ENCODE peak calls at places on chromosome 2, in eight cellular contexts. One of them, this sample, is unnamed.

GRCh38 chr2:181300600-181301291 is 156.4 kb upstream of the ITGA4 start:
- DNase-seq in dorsolateral prefrontal cortex: no peak
- DNase-seq in tibial nerve: no peak
- DNase-seq in foreskin fibroblast: no peak
- DNase-seq in left lung: no peak
- DNase-seq in stomach: no peak
- DNase-seq in PC-9: no peak
- DNase-seq in fibroblast of pulmonary artery: no peak
- DNase-seq in this sample: no peak

GRCh38 chr2:25306767-25307368 is 34.9 kb downstream of the DNMT3A start:
- DNase-seq in tibial nerve: no peak
- DNase-seq in stomach: no peak
- DNase-seq in fibroblast of pulmonary artery: no peak
- DNase-seq in PC-9: no peak
- DNase-seq in dorsolateral prefrontal cortex: no peak
- DNase-seq in left lung: no peak
- DNase-seq in foreskin fibroblast: no peak
- DNase-seq in this sample: no peak

GRCh38 chr2:27795868-27796277 is 24.4 kb downstream of the MRPL33 start:
- DNase-seq in dorsolateral prefrontal cortex: no peak
- DNase-seq in fibroblast of pulmonary artery: no peak
- DNase-seq in left lung: no peak
- DNase-seq in stomach: no peak
- DNase-seq in foreskin fibroblast: no peak
- DNase-seq in tibial nerve: no peak
- DNase-seq in PC-9: no peak
- DNase-seq in this sample: no peak

GRCh38 chr2:5898667-5899066 is 206.5 kb downstream of the SOX11 start:
- DNase-seq in left lung: no peak
- DNase-seq in stomach: no peak
- DNase-seq in fibroblast of pulmonary artery: no peak
- DNase-seq in tibial nerve: no peak
- DNase-seq in dorsolateral prefrontal cortex: no peak
- DNase-seq in PC-9: no peak
- DNase-seq in foreskin fibroblast: no peak
- DNase-seq in this sample: no peak

GRCh38 chr2:201130524-201131186 is 14.7 kb downstream of the CFLAR start:
- DNase-seq in foreskin fibroblast: peak
- DNase-seq in fibroblast of pulmonary artery: peak
- DNase-seq in stomach: no peak
- DNase-seq in PC-9: peak
- DNase-seq in dorsolateral prefrontal cortex: no peak
- DNase-seq in left lung: no peak
- DNase-seq in tibial nerve: no peak
- DNase-seq in this sample: peak

GRCh38 chr2:74894261-74895030 is 60.5 kb downstream of the HK2 start:
- DNase-seq in fibroblast of pulmonary artery: peak
- DNase-seq in PC-9: no peak
- DNase-seq in left lung: no peak
- DNase-seq in stomach: no peak
- DNase-seq in tibial nerve: no peak
- DNase-seq in dorsolateral prefrontal cortex: no peak
- DNase-seq in foreskin fibroblast: peak
- DNase-seq in this sample: peak

GRCh38 chr2:147607379-147607778 is 237.4 kb upstream of the ACVR2A start:
- DNase-seq in foreskin fibroblast: no peak
- DNase-seq in fibroblast of pulmonary artery: no peak
- DNase-seq in left lung: no peak
- DNase-seq in tibial nerve: no peak
- DNase-seq in dorsolateral prefrontal cortex: no peak
- DNase-seq in stomach: no peak
- DNase-seq in PC-9: no peak
- DNase-seq in this sample: no peak

GRCh38 chr2:9336209-9336533 is 87.2 kb downstream of the ITGB1BP1 start:
- DNase-seq in fibroblast of pulmonary artery: peak
- DNase-seq in PC-9: no peak
- DNase-seq in left lung: no peak
- DNase-seq in foreskin fibroblast: peak
- DNase-seq in tibial nerve: no peak
- DNase-seq in dorsolateral prefrontal cortex: no peak
- DNase-seq in stomach: no peak
- DNase-seq in this sample: peak

GRCh38 chr2:1726558-1726957 is 17.8 kb downstream of the PXDN start:
- DNase-seq in fibroblast of pulmonary artery: no peak
- DNase-seq in tibial nerve: no peak
- DNase-seq in PC-9: peak
- DNase-seq in left lung: no peak
- DNase-seq in foreskin fibroblast: no peak
- DNase-seq in stomach: no peak
- DNase-seq in dorsolateral prefrontal cortex: no peak
- DNase-seq in this sample: no peak

GRCh38 chr2:190849774-190850173 is 30.8 kb upstream of the GLS start:
- DNase-seq in dorsolateral prefrontal cortex: peak
- DNase-seq in fibroblast of pulmonary artery: peak
- DNase-seq in foreskin fibroblast: peak
- DNase-seq in PC-9: peak
- DNase-seq in left lung: no peak
- DNase-seq in stomach: no peak
- DNase-seq in tibial nerve: no peak
- DNase-seq in this sample: peak

GRCh38 chr2:162297925-162298552 is 20.4 kb downstream of the IFIH1 start:
- DNase-seq in left lung: no peak
- DNase-seq in tibial nerve: peak
- DNase-seq in PC-9: peak
- DNase-seq in fibroblast of pulmonary artery: peak
- DNase-seq in dorsolateral prefrontal cortex: peak
- DNase-seq in stomach: peak
- DNase-seq in foreskin fibroblast: peak
- DNase-seq in this sample: peak

GRCh38 chr2:26453421-26454329 is 24.2 kb downstream of the OTOF start:
- DNase-seq in foreskin fibroblast: no peak
- DNase-seq in fibroblast of pulmonary artery: no peak
- DNase-seq in dorsolateral prefrontal cortex: no peak
- DNase-seq in PC-9: no peak
- DNase-seq in stomach: no peak
- DNase-seq in tibial nerve: no peak
- DNase-seq in left lung: no peak
- DNase-seq in this sample: no peak

GRCh38 chr2:69978157-69978904 is 16.9 kb upstream of the ASPRV1 start:
- DNase-seq in foreskin fibroblast: no peak
- DNase-seq in stomach: no peak
- DNase-seq in dorsolateral prefrontal cortex: no peak
- DNase-seq in PC-9: no peak
- DNase-seq in left lung: peak
- DNase-seq in tibial nerve: no peak
- DNase-seq in fibroblast of pulmonary artery: no peak
- DNase-seq in this sample: peak

GRCh38 chr2:74944987-74945782 is 13.3 kb upstream of the POLE4 start:
- DNase-seq in tibial nerve: no peak
- DNase-seq in left lung: no peak
- DNase-seq in dorsolateral prefrontal cortex: no peak
- DNase-seq in PC-9: no peak
- DNase-seq in foreskin fibroblast: peak
- DNase-seq in stomach: no peak
- DNase-seq in fibroblast of pulmonary artery: peak
- DNase-seq in this sample: peak

GRCh38 chr2:23497063-23497462 is 112.1 kb downstream of the KLHL29 start:
- DNase-seq in PC-9: no peak
- DNase-seq in tibial nerve: no peak
- DNase-seq in stomach: no peak
- DNase-seq in fibroblast of pulmonary artery: peak
- DNase-seq in dorsolateral prefrontal cortex: no peak
- DNase-seq in left lung: no peak
- DNase-seq in foreskin fibroblast: no peak
- DNase-seq in this sample: peak

GRCh38 chr2:172107690-172108586 is 5.2 kb upstream of the DLX2 start:
- DNase-seq in PC-9: no peak
- DNase-seq in tibial nerve: no peak
- DNase-seq in foreskin fibroblast: no peak
- DNase-seq in left lung: no peak
- DNase-seq in fibroblast of pulmonary artery: no peak
- DNase-seq in stomach: no peak
- DNase-seq in dorsolateral prefrontal cortex: no peak
- DNase-seq in this sample: no peak

GRCh38 chr2:172109256-172109655 is 6.6 kb upstream of the DLX2 start:
- DNase-seq in PC-9: no peak
- DNase-seq in left lung: no peak
- DNase-seq in dorsolateral prefrontal cortex: no peak
- DNase-seq in tibial nerve: no peak
- DNase-seq in stomach: no peak
- DNase-seq in fibroblast of pulmonary artery: no peak
- DNase-seq in foreskin fibroblast: no peak
- DNase-seq in this sample: no peak

GRCh38 chr2:172106128-172106961 is 3.6 kb upstream of the DLX2 start:
- DNase-seq in fibroblast of pulmonary artery: no peak
- DNase-seq in tibial nerve: no peak
- DNase-seq in PC-9: no peak
- DNase-seq in stomach: no peak
- DNase-seq in dorsolateral prefrontal cortex: no peak
- DNase-seq in left lung: no peak
- DNase-seq in foreskin fibroblast: no peak
- DNase-seq in this sample: peak

GRCh38 chr2:172109670-172110421 is 7.1 kb upstream of the DLX2 start:
- DNase-seq in left lung: no peak
- DNase-seq in fibroblast of pulmonary artery: no peak
- DNase-seq in PC-9: no peak
- DNase-seq in dorsolateral prefrontal cortex: no peak
- DNase-seq in stomach: no peak
- DNase-seq in foreskin fibroblast: no peak
- DNase-seq in tibial nerve: no peak
- DNase-seq in this sample: no peak

DNA sequence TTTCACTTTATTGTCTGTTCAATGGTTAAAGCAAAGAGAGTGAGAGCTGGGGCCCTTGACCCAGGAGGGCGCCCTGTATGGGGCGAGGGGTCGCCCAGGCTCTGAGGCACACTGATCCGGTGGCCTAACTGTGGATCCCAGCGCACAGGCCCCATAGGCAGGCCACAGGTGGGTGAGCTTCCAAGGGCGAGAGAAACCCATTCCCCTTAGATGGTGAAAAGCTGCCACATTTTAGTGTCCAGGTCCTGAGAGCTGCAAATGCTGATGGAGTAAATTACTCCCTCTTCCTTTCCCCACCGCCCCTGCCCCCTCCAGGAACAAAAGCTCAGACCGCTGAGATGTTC is 5.9 kb upstream of the DLX2 start:
- DNase-seq in stomach: no peak
- DNase-seq in PC-9: no peak
- DNase-seq in fibroblast of pulmonary artery: no peak
- DNase-seq in left lung: no peak
- DNase-seq in dorsolateral prefrontal cortex: no peak
- DNase-seq in tibial nerve: no peak
- DNase-seq in foreskin fibroblast: no peak
- DNase-seq in this sample: no peak
- H3K4me3 ChIP-seq in stomach: no peak
- H3K4me3 ChIP-seq in PC-9: no peak
- H3K4me3 ChIP-seq in fibroblast of pulmonary artery: no peak
- H3K4me3 ChIP-seq in left lung: no peak
- H3K4me3 ChIP-seq in dorsolateral prefrontal cortex: no peak
- H3K4me3 ChIP-seq in tibial nerve: no peak
- H3K4me3 ChIP-seq in foreskin fibroblast: no peak
- H3K4me3 ChIP-seq in this sample: no peak

DNA sequence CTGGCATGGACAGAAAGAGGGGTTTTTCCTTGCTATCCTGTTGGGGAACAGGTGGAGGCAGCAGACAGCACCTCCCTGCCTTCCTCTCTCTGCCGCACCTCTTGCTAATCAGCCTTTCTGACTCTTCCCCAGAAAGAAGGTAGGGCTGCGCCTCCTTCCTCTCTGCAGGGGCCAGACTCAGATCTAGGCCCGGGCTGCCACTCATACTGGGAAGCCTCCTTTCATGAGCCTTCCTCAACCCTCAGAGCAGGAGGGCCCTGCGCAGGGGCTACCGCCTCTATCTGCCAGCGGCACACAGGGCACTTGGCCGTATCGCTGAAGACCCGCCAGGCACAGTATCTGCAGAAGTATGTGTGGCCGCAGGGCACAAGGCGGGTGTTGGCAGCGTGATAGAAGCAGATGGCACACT is 7.1 kb downstream of the NEURL3 start:
- DNase-seq in stomach: no peak
- DNase-seq in foreskin fibroblast: no peak
- DNase-seq in fibroblast of pulmonary artery: no peak
- DNase-seq in PC-9: no peak
- DNase-seq in dorsolateral prefrontal cortex: no peak
- DNase-seq in tibial nerve: no peak
- DNase-seq in left lung: no peak
- DNase-seq in this sample: no peak
- TF ChIP-seq CTCF in stomach: no peak
- TF ChIP-seq CTCF in foreskin fibroblast: no peak
- TF ChIP-seq CTCF in fibroblast of pulmonary artery: no peak
- TF ChIP-seq CTCF in PC-9: no peak
- TF ChIP-seq CTCF in dorsolateral prefrontal cortex: no peak
- TF ChIP-seq CTCF in tibial nerve: no peak
- TF ChIP-seq CTCF in left lung: no peak
- TF ChIP-seq CTCF in this sample: no peak

DNA sequence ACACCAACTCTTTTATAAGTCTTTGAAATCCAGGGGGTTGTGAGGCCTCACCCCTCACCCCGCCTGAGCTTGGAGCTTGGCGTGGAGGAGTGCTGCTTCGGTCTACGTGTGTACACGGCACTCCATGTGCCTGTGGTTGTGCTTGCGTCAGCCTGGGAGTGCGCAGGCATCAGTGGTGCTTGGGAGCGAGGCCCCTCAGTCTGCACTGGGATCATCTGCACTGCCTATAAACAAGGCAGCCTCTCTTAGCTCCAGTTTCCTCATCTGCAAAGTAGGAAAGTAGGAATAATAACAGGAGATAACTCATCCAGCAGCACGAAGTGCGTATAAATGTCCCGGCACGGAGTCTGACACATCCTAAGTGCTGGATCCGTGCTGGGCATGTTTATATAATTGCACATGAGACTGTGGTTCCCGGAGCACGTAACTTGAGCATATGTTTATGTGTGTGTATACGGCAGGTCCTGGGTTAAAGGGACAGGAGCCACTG is 1.2 kb downstream of the GYPC start:
- DNase-seq in tibial nerve: peak
- DNase-seq in left lung: no peak
- DNase-seq in PC-9: no peak
- DNase-seq in dorsolateral prefrontal cortex: no peak
- DNase-seq in stomach: peak
- DNase-seq in fibroblast of pulmonary artery: peak
- DNase-seq in foreskin fibroblast: peak
- DNase-seq in this sample: peak
- H3K4me3 ChIP-seq in tibial nerve: peak
- H3K4me3 ChIP-seq in left lung: peak
- H3K4me3 ChIP-seq in PC-9: no peak
- H3K4me3 ChIP-seq in dorsolateral prefrontal cortex: peak
- H3K4me3 ChIP-seq in stomach: peak
- H3K4me3 ChIP-seq in fibroblast of pulmonary artery: peak
- H3K4me3 ChIP-seq in foreskin fibroblast: peak
- H3K4me3 ChIP-seq in this sample: peak

DNA sequence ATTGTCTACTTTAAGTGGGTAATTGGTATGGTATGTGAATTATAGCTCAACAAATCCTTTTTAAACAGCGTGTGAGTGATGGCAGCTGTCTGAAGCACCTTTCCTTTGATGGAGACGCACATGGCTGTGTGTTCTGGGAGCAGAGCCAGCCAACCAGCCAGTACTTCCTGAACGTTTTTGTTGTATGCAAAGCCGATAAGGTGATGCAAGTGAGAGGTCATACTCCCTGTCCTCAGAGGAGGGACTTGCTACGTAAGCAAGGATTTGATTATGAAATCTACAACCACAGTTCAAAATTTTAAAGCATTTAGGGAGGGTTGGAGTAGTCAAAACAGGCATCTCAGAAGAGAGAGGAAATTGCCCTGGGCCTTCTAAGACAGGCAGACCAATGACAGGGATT is 28.1 kb downstream of the ARHGEF4 start:
- DNase-seq in PC-9: peak
- DNase-seq in dorsolateral prefrontal cortex: no peak
- DNase-seq in foreskin fibroblast: peak
- DNase-seq in left lung: no peak
- DNase-seq in tibial nerve: no peak
- DNase-seq in fibroblast of pulmonary artery: peak
- DNase-seq in stomach: peak
- DNase-seq in this sample: peak
- TF ChIP-seq CTCF in PC-9: no peak
- TF ChIP-seq CTCF in dorsolateral prefrontal cortex: no peak
- TF ChIP-seq CTCF in foreskin fibroblast: no peak
- TF ChIP-seq CTCF in left lung: no peak
- TF ChIP-seq CTCF in tibial nerve: no peak
- TF ChIP-seq CTCF in fibroblast of pulmonary artery: no peak
- TF ChIP-seq CTCF in stomach: no peak
- TF ChIP-seq CTCF in this sample: no peak